ENCODE peak calls at places on chromosomes 2 and 18, in seven cellular contexts. T is IMR-90; Z is heart right ventricle; K is kidney epithelial cell; U is fibroblast of villous mesenchyme; I is upper lobe of right lung; Y is CD8-positive, alpha-beta T cell. P is an unnamed sample.
A peak's percentile ranks its signal among the peaks of the same experiment; 100 is the strongest.

GRCh38 chr2:169806586-169806985 is 7.9 kb downstream of the SSB start:
- DNase-seq in K (no peak), I (no peak), Y (no peak), Z (no peak), T (no peak), U (peak; percentile 54), P (no peak)

GRCh38 chr2:159094173-159094737 is 125.8 kb downstream of the TANC1 start:
- DNase-seq in U (peak; percentile 99), Y (no peak), I (peak; percentile 65), Z (peak; percentile 51), K (no peak), T (peak; percentile 68), P (peak; percentile 89)

GRCh38 chr2:222722327-222722946 is 51.0 kb downstream of the MOGAT1 start:
- DNase-seq in K (no peak), I (no peak), Z (no peak), U (peak; percentile 88), Y (no peak), T (peak; percentile 78), P (peak; percentile 82)

GRCh38 chr2:169384816-169385215 is 22.5 kb upstream of the LRP2 start:
- DNase-seq in K (no peak), T (no peak), Z (no peak), Y (no peak), U (no peak), I (no peak), P (no peak)

GRCh38 chr18:69353023-69353422 is 47.7 kb upstream of the DOK6 start:
- DNase-seq in Y (no peak), I (no peak), K (no peak), T (no peak), Z (no peak), U (no peak), P (no peak)

GRCh38 chr2:189287982-189288494 is 108.5 kb upstream of the COL5A2 start:
- DNase-seq in T (peak; percentile 91), Z (no peak), U (peak; percentile 86), Y (no peak), I (no peak), K (peak; percentile 47), P (peak; percentile 86)

GRCh38 chr2:175036582-175037018 is 31.4 kb upstream of the CHN1 start:
- DNase-seq in I (no peak), K (no peak), T (peak; percentile 24), Z (no peak), U (peak; percentile 43), Y (no peak), P (peak; percentile 25)

GRCh38 chr2:8282858-8283252 is 399.0 kb upstream of the ID2 start:
- DNase-seq in I (no peak), Z (no peak), Y (no peak), T (no peak), U (no peak), K (no peak), P (no peak)

GRCh38 chr2:127657232-127657595 is 11.3 kb downstream of the GPR17 start:
- DNase-seq in T (no peak), I (no peak), Z (peak; percentile 17), U (no peak), Y (no peak), K (no peak), P (no peak)

GRCh38 chr18:13112982-13113381 is 105.6 kb upstream of the LDLRAD4 start:
- DNase-seq in T (peak; percentile 51), Y (no peak), K (peak; percentile 14), I (no peak), Z (peak; percentile 77), U (peak; percentile 68), P (peak; percentile 54)

GRCh38 chr2:69584127-69584889 is 59.2 kb downstream of the AAK1 start:
- DNase-seq in I (no peak), Y (no peak), T (no peak), K (no peak), U (no peak), Z (no peak), P (no peak)

GRCh38 chr2:147910990-147911473 is 66.2 kb downstream of the ACVR2A start:
- DNase-seq in Z (no peak), T (peak; percentile 77), Y (no peak), K (peak; percentile 10), U (peak; percentile 83), I (no peak), P (peak; percentile 76)

GRCh38 chr2:10972683-10973433 is 61.1 kb downstream of the KCNF1 start:
- DNase-seq in Z (no peak), U (no peak), K (no peak), T (no peak), Y (no peak), I (no peak), P (no peak)

GRCh38 chr2:30026091-30027055 is 105.0 kb upstream of the ALK start:
- DNase-seq in I (peak; percentile 67), K (peak; percentile 68), T (peak; percentile 22), Z (peak; percentile 34), Y (no peak), U (peak; percentile 36), P (peak; percentile 55)

GRCh38 chr18:44098551-44099098 is 582.1 kb upstream of the SETBP1 start:
- DNase-seq in Z (no peak), I (no peak), U (peak; percentile 36), Y (no peak), K (no peak), T (peak; percentile 17), P (peak; percentile 56)

GRCh38 chr2:172864182-172864581 is 128.5 kb downstream of the RAPGEF4 start:
- DNase-seq in Y (no peak), I (peak; percentile 75), T (peak; percentile 51), Z (peak; percentile 59), U (peak; percentile 63), K (no peak), P (no peak)

GRCh38 chr18:76493213-76494107 is 1.6 kb downstream of the ZNF516 start:
- DNase-seq in K (no peak), U (peak; percentile 81), I (no peak), T (peak; percentile 72), Y (no peak), Z (no peak), P (peak; percentile 52)

GRCh38 chr2:64645014-64645418 is 8.7 kb downstream of the SERTAD2 start:
- DNase-seq in U (peak; percentile 79), Z (peak; percentile 48), K (no peak), Y (no peak), I (no peak), T (peak; percentile 68), P (peak; percentile 53)

GRCh38 chr18:79164696-79165095 is 95.5 kb downstream of the ATP9B start:
- DNase-seq in Y (no peak), T (no peak), Z (no peak), U (peak; percentile 19), K (no peak), I (no peak), P (peak; percentile 52)

GRCh38 chr18:48348739-48349138 is 60.4 kb downstream of the ZBTB7C start:
- DNase-seq in T (no peak), Z (no peak), Y (no peak), I (no peak), U (no peak), K (no peak), P (no peak)

GRCh38 chr2:69997296-69998184 is 36.1 kb upstream of the ASPRV1 start:
- DNase-seq in T (peak; percentile 71), Z (no peak), Y (no peak), I (no peak), U (peak; percentile 33), K (peak; percentile 35), P (peak; percentile 49)

GRCh38 chr18:32803571-32803970 is 30.7 kb upstream of the KLHL14 start:
- DNase-seq in U (no peak), K (peak; percentile 45), Z (no peak), I (no peak), Y (no peak), T (no peak), P (no peak)

GRCh38 chr2:28250006-28250405 is 142.7 kb upstream of the FOSL2 start:
- DNase-seq in I (no peak), U (peak; percentile 72), K (no peak), Y (no peak), T (peak; percentile 91), Z (no peak), P (peak; percentile 69)

GRCh38 chr2:65779021-65779420 is 346.6 kb upstream of the SPRED2 start:
- DNase-seq in I (no peak), U (no peak), Z (no peak), T (no peak), Y (no peak), K (no peak), P (no peak)

GRCh38 chr18:74064510-74064909 is 83.1 kb downstream of the FBXO15 start:
- DNase-seq in T (peak; percentile 39), K (no peak), U (no peak), Z (no peak), I (no peak), Y (no peak), P (no peak)

GRCh38 chr2:171541202-171541884 is 19.1 kb downstream of the CYBRD1 start:
- DNase-seq in I (no peak), U (no peak), T (no peak), Y (no peak), K (no peak), Z (no peak), P (no peak)
- TF ChIP-seq CTCF in I (peak; percentile 33), U (peak; percentile 51), T (peak; percentile 25), Y (no peak), K (peak; percentile 38), Z (peak; percentile 36), P (peak; percentile 46)

DNA sequence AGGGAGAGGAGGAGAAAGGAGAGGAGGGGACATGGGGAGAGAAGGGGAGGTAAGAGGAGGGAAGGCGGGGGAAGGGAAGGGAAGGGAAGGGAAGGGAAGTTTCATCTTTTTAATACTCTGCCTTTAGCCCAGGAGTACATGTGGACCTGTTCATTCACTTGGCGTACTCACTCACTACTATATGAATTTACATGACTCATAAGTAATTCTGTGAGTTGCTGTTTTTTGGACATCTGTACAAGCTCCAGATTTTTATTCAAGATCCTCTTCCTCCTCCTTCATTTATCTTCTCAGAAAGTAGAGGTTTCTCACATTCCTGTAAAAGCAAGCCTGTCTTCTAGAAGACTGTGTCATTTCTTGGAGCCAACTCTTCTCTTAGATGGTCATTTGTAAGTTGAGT is 84.6 kb downstream of the RDH14 start:
- DNase-seq in Z (no peak), K (no peak), T (peak; percentile 55), U (no peak), I (no peak), Y (no peak), P (no peak)
- H3K4me3 ChIP-seq in Z (no peak overlapping the region), K (no peak overlapping the region), T (no peak overlapping the region), U (no peak overlapping the region), I (no peak overlapping the region), Y (no peak overlapping the region), P (no peak overlapping the region)

GRCh38 chr2:231541605-231542509 is 11.6 kb upstream of the NMUR1 start:
- DNase-seq in Z (no peak), U (peak; percentile 17), K (no peak), T (no peak), I (no peak), Y (no peak), P (no peak)
- TF ChIP-seq CTCF in Z (peak; percentile 21), U (peak; percentile 38), K (no peak), T (no peak), I (peak; percentile 27), Y (no peak), P (no peak)

GRCh38 chr18:907880-908512 is 3.3 kb downstream of the ADCYAP1 start:
- DNase-seq in Y (no peak), T (no peak), I (no peak), Z (no peak), U (no peak), K (no peak), P (no peak)

GRCh38 chr18:908631-909621 is 4.3 kb downstream of the ADCYAP1 start:
- DNase-seq in K (no peak), Z (no peak), U (no peak), I (no peak), Y (no peak), T (no peak), P (no peak)

GRCh38 chr18:905948-906415 is 1.3 kb downstream of the ADCYAP1 start:
- DNase-seq in T (no peak), K (no peak), Z (no peak), I (no peak), Y (no peak), U (no peak), P (no peak)

GRCh38 chr18:906416-907170 is 1.9 kb downstream of the ADCYAP1 start:
- DNase-seq in K (no peak), Z (no peak), Y (no peak), U (no peak), I (no peak), T (no peak), P (no peak)

GRCh38 chr18:907171-907879 is 2.7 kb downstream of the ADCYAP1 start:
- DNase-seq in T (no peak), K (no peak), U (no peak), Y (no peak), I (peak; percentile 61), Z (no peak), P (no peak)
- H3K4me3 ChIP-seq in T (no peak overlapping the region), K (no peak overlapping the region), U (no peak overlapping the region), Y (peak overlapping the region; percentile 48), I (peak overlapping the region; percentile 48), Z (peak overlapping the region; percentile 45), P (peak overlapping the region; percentile 51)